ENCODE peak calls at places on chromosome 19, in six cellular contexts. One of them, this sample, is unnamed.

GRCh38 chr19:47321582-47321981 is 10.4 kb upstream of the C5AR2 start:
- DNase-seq in adrenal gland: no peak
- DNase-seq in endothelial cell of umbilical vein: no peak
- DNase-seq in glutamatergic neuron: no peak
- DNase-seq in activated B cell treated with CpG ODN at 0.5 μM for 24 hours: no peak
- DNase-seq in fibroblast of pulmonary artery: no peak
- DNase-seq in this sample: no peak

GRCh38 chr19:38970664-38971532 is 4.6 kb downstream of the FBXO17 start:
- DNase-seq in adrenal gland: no peak
- DNase-seq in endothelial cell of umbilical vein: no peak
- DNase-seq in glutamatergic neuron: no peak
- DNase-seq in activated B cell treated with CpG ODN at 0.5 μM for 24 hours: no peak
- DNase-seq in fibroblast of pulmonary artery: peak; percentile 22
- DNase-seq in this sample: no peak

GRCh38 chr19:2345076-2345475 is 15.0 kb upstream of the TMPRSS9 start:
- DNase-seq in adrenal gland: no peak
- DNase-seq in endothelial cell of umbilical vein: no peak
- DNase-seq in glutamatergic neuron: peak; percentile 7
- DNase-seq in activated B cell treated with CpG ODN at 0.5 μM for 24 hours: no peak
- DNase-seq in fibroblast of pulmonary artery: no peak
- DNase-seq in this sample: no peak

GRCh38 chr19:50750010-50750409 is 20.3 kb upstream of the GPR32 start:
- DNase-seq in adrenal gland: no peak
- DNase-seq in endothelial cell of umbilical vein: no peak
- DNase-seq in glutamatergic neuron: peak; percentile 43
- DNase-seq in activated B cell treated with CpG ODN at 0.5 μM for 24 hours: no peak
- DNase-seq in fibroblast of pulmonary artery: no peak
- DNase-seq in this sample: no peak

GRCh38 chr19:27744926-27745844 is 1467.8 kb downstream of the UQCRFS1 start:
- DNase-seq in adrenal gland: peak; percentile 18
- DNase-seq in endothelial cell of umbilical vein: no peak
- DNase-seq in glutamatergic neuron: no peak
- DNase-seq in activated B cell treated with CpG ODN at 0.5 μM for 24 hours: no peak
- DNase-seq in fibroblast of pulmonary artery: no peak
- DNase-seq in this sample: no peak

GRCh38 chr19:38209671-38210457 is 14.2 kb downstream of the DPF1 start:
- DNase-seq in adrenal gland: peak; percentile 78
- DNase-seq in endothelial cell of umbilical vein: peak; percentile 40
- DNase-seq in glutamatergic neuron: peak; percentile 48
- DNase-seq in activated B cell treated with CpG ODN at 0.5 μM for 24 hours: no peak
- DNase-seq in fibroblast of pulmonary artery: peak; percentile 24
- DNase-seq in this sample: no peak

GRCh38 chr19:30717381-30717780 is 345.2 kb downstream of the ZNF536 start:
- DNase-seq in adrenal gland: no peak
- DNase-seq in endothelial cell of umbilical vein: no peak
- DNase-seq in glutamatergic neuron: no peak
- DNase-seq in activated B cell treated with CpG ODN at 0.5 μM for 24 hours: no peak
- DNase-seq in fibroblast of pulmonary artery: no peak
- DNase-seq in this sample: no peak

GRCh38 chr19:18698321-18699167 is 15.1 kb downstream of the CRTC1 start:
- DNase-seq in adrenal gland: no peak
- DNase-seq in endothelial cell of umbilical vein: no peak
- DNase-seq in glutamatergic neuron: no peak
- DNase-seq in activated B cell treated with CpG ODN at 0.5 μM for 24 hours: no peak
- DNase-seq in fibroblast of pulmonary artery: no peak
- DNase-seq in this sample: no peak

GRCh38 chr19:8251025-8251472 is 41.9 kb downstream of the CERS4 start:
- DNase-seq in adrenal gland: no peak
- DNase-seq in endothelial cell of umbilical vein: no peak
- DNase-seq in glutamatergic neuron: no peak
- DNase-seq in activated B cell treated with CpG ODN at 0.5 μM for 24 hours: no peak
- DNase-seq in fibroblast of pulmonary artery: peak; percentile 27
- DNase-seq in this sample: no peak

GRCh38 chr19:13764101-13764807 is at the start of gene MRI1:
- DNase-seq in adrenal gland: peak; percentile 88
- DNase-seq in endothelial cell of umbilical vein: peak; percentile 70
- DNase-seq in glutamatergic neuron: peak; percentile 81
- DNase-seq in activated B cell treated with CpG ODN at 0.5 μM for 24 hours: peak; percentile 70
- DNase-seq in fibroblast of pulmonary artery: peak; percentile 80
- DNase-seq in this sample: peak; percentile 73

GRCh38 chr19:3604987-3605343 is 1.7 kb downstream of the TBXA2R start:
- DNase-seq in adrenal gland: no peak
- DNase-seq in endothelial cell of umbilical vein: no peak
- DNase-seq in glutamatergic neuron: no peak
- DNase-seq in activated B cell treated with CpG ODN at 0.5 μM for 24 hours: peak; percentile 33
- DNase-seq in fibroblast of pulmonary artery: no peak
- DNase-seq in this sample: no peak

GRCh38 chr19:41889896-41890295 is 6.9 kb downstream of the ARHGEF1 start:
- DNase-seq in adrenal gland: no peak
- DNase-seq in endothelial cell of umbilical vein: no peak
- DNase-seq in glutamatergic neuron: no peak
- DNase-seq in activated B cell treated with CpG ODN at 0.5 μM for 24 hours: no peak
- DNase-seq in fibroblast of pulmonary artery: no peak
- DNase-seq in this sample: no peak

GRCh38 chr19:46976845-46977320 is 42.8 kb upstream of the NPAS1 start:
- DNase-seq in adrenal gland: peak; percentile 76
- DNase-seq in endothelial cell of umbilical vein: peak; percentile 58
- DNase-seq in glutamatergic neuron: no peak
- DNase-seq in activated B cell treated with CpG ODN at 0.5 μM for 24 hours: no peak
- DNase-seq in fibroblast of pulmonary artery: peak; percentile 76
- DNase-seq in this sample: no peak

GRCh38 chr19:16327911-16328823 is 3.5 kb downstream of the KLF2 start:
- DNase-seq in adrenal gland: peak; percentile 90
- DNase-seq in endothelial cell of umbilical vein: peak; percentile 75
- DNase-seq in glutamatergic neuron: no peak
- DNase-seq in activated B cell treated with CpG ODN at 0.5 μM for 24 hours: peak; percentile 55
- DNase-seq in fibroblast of pulmonary artery: peak; percentile 94
- DNase-seq in this sample: peak; percentile 100

GRCh38 chr19:40571005-40571318 is 5.7 kb upstream of the SHKBP1 start:
- DNase-seq in adrenal gland: no peak
- DNase-seq in endothelial cell of umbilical vein: no peak
- DNase-seq in glutamatergic neuron: no peak
- DNase-seq in activated B cell treated with CpG ODN at 0.5 μM for 24 hours: no peak
- DNase-seq in fibroblast of pulmonary artery: no peak
- DNase-seq in this sample: no peak

GRCh38 chr19:40571831-40572495 is 4.7 kb upstream of the SHKBP1 start:
- DNase-seq in adrenal gland: no peak
- DNase-seq in endothelial cell of umbilical vein: no peak
- DNase-seq in glutamatergic neuron: no peak
- DNase-seq in activated B cell treated with CpG ODN at 0.5 μM for 24 hours: no peak
- DNase-seq in fibroblast of pulmonary artery: no peak
- DNase-seq in this sample: no peak

GRCh38 chr19:40567750-40568494 is 8.8 kb upstream of the SHKBP1 start:
- DNase-seq in adrenal gland: no peak
- DNase-seq in endothelial cell of umbilical vein: no peak
- DNase-seq in glutamatergic neuron: peak; percentile 67
- DNase-seq in activated B cell treated with CpG ODN at 0.5 μM for 24 hours: no peak
- DNase-seq in fibroblast of pulmonary artery: no peak
- DNase-seq in this sample: no peak

GRCh38 chr19:40567040-40567749 is 9.5 kb upstream of the SHKBP1 start:
- DNase-seq in adrenal gland: no peak
- DNase-seq in endothelial cell of umbilical vein: no peak
- DNase-seq in glutamatergic neuron: peak; percentile 47
- DNase-seq in activated B cell treated with CpG ODN at 0.5 μM for 24 hours: no peak
- DNase-seq in fibroblast of pulmonary artery: no peak
- DNase-seq in this sample: no peak

DNA sequence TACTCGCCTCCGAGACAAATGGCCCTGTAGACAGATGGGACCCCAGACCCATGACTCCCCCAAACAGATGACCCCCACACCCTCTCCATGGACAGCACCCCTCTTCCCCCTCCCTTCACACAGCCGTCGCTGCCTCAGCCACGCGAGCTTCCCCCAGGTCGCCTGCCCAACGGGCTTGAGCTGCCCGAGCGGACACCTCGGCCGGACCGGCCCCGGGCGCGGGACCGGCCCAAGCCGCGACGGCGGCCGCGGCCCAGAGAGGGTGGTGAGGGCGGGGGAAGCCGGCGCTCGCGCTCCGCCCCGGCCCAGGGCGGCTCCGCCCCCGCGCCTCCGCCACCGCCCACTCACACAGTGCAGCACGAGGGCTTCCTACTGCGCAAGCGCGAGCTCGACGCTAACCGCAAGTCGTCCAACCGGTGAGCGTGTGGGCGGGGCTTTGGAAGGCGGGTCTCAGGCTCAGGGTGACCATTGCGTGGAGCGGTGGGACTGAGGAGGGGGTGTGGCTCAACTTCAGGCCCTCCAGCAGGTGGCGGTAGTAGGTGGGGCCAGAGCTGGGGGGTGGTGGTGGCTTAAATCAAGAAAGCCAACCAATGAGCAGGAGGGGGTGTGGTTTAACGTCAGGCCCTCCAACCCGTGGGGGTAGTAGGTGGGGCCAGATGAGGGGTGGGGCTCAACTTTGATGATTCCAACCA is 6.2 kb upstream of the SHKBP1 start:
- DNase-seq in adrenal gland: peak; percentile 99
- DNase-seq in endothelial cell of umbilical vein: peak; percentile 99
- DNase-seq in glutamatergic neuron: peak; percentile 100
- DNase-seq in activated B cell treated with CpG ODN at 0.5 μM for 24 hours: peak; percentile 98
- DNase-seq in fibroblast of pulmonary artery: peak; percentile 100
- DNase-seq in this sample: peak; percentile 96
- TF ChIP-seq CTCF in adrenal gland: no peak
- TF ChIP-seq CTCF in endothelial cell of umbilical vein: peak; percentile 36
- TF ChIP-seq CTCF in glutamatergic neuron: peak; percentile 12
- TF ChIP-seq CTCF in activated B cell treated with CpG ODN at 0.5 μM for 24 hours: no peak
- TF ChIP-seq CTCF in fibroblast of pulmonary artery: no peak
- TF ChIP-seq CTCF in this sample: no peak

DNA sequence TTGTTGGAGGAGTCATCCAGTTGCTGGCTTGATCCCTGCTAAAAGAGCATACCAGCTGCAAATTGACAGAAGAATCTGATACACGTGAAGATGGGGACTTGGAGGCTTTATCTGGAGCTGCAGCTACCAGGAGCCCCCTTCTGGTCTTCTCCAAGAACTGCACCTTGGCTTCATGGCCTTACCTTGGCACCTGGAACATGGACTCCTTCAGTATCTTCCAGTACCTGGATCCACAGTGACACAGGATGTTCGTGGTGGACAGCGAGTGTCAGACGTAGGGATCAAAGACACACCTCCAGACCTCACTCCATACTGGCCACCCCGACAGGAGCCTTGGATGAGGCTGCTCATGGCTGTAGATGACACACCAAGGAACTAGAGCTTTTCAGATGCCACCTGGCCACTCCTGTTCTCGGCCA is 9.9 kb upstream of the ACSBG2 start:
- DNase-seq in adrenal gland: peak; percentile 84
- DNase-seq in endothelial cell of umbilical vein: peak; percentile 75
- DNase-seq in glutamatergic neuron: peak; percentile 40
- DNase-seq in activated B cell treated with CpG ODN at 0.5 μM for 24 hours: peak; percentile 32
- DNase-seq in fibroblast of pulmonary artery: peak; percentile 83
- DNase-seq in this sample: peak; percentile 67
- TF ChIP-seq CTCF in adrenal gland: peak; percentile 86
- TF ChIP-seq CTCF in endothelial cell of umbilical vein: peak; percentile 95
- TF ChIP-seq CTCF in glutamatergic neuron: peak; percentile 83
- TF ChIP-seq CTCF in activated B cell treated with CpG ODN at 0.5 μM for 24 hours: no peak
- TF ChIP-seq CTCF in fibroblast of pulmonary artery: peak; percentile 100
- TF ChIP-seq CTCF in this sample: peak; percentile 97

DNA sequence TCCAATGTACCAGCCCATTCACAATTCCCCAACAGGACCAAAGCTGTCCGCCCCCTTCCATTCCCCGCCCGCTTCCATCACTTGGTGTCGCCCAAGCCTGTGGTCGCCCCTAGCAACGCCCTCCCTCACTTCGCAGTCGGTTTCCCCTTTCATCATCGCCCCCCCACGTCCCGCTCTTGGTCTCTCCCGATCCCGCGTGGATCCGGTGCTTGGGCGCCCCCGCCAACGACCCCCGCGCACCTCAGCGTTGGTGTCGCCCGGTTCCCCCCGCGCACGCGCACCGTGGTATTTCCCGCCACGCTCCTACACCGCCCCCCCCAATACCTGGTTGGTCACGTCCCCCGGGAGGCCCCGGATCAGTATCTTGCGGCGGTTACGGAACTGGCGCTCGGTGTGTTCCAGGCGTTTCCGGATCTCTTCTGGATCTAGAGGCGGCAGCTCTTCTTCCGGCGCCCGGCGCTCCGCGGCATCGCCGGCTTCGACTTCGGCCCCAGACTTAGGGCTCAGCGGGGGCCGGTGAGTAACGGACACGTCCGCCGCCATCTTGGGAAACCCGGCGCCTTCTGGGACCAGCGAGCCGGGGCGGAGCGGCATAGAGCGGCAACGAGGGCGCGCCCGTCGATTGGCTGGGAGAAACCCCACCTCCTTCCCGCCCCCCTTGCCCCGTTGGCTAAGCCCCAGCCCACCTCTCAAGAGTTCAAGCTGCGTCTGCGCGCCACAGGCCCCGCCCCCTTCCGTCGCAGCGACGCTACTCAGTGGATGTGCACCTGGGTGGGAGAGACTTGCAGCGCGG is at the start of gene RAVER1:
- DNase-seq in adrenal gland: peak; percentile 99
- DNase-seq in endothelial cell of umbilical vein: peak; percentile 97
- DNase-seq in glutamatergic neuron: peak; percentile 98
- DNase-seq in activated B cell treated with CpG ODN at 0.5 μM for 24 hours: peak; percentile 93
- DNase-seq in fibroblast of pulmonary artery: peak; percentile 98
- DNase-seq in this sample: peak; percentile 98
- TF ChIP-seq CTCF in adrenal gland: no peak
- TF ChIP-seq CTCF in endothelial cell of umbilical vein: no peak
- TF ChIP-seq CTCF in glutamatergic neuron: no peak
- TF ChIP-seq CTCF in activated B cell treated with CpG ODN at 0.5 μM for 24 hours: no peak
- TF ChIP-seq CTCF in fibroblast of pulmonary artery: no peak
- TF ChIP-seq CTCF in this sample: no peak

DNA sequence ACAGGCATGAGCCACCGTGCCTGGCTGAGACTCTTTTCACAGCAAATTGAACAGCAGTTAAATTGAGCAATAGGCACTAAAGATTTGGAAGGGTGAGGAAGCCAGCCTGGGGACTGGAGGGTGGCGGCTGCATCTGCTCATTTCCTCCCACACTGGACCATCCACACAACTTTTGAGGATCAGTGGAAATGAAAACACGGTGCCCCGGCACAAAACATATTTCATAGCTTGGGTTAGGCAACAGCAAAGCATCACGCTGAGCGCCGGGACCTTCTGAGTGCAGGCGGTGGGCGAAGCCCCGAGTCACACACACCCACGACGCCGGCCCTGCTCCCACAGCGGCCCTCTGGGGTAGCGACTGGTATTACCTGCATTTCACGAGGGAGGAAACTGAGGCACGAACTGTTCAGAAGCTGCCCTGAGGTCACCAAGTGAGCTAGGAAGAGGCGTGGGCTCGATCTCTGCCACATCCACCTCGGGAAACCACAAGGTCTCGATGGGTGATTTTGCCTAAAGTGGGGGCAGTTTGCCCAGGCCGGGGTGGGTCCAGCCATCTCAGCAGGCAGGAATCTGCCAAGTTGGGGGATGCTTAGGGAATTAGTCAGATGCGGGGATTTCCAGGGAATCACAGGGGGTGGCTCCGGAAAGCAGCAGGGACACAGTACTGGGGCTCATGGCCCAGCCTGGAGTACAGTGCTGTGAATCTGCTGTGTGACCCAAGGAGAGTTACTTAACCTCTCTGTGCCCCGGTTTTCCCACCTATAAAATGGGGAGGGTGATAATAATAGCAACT is 3.5 kb upstream of the SBNO2 start:
- DNase-seq in adrenal gland: no peak
- DNase-seq in endothelial cell of umbilical vein: peak; percentile 63
- DNase-seq in glutamatergic neuron: no peak
- DNase-seq in activated B cell treated with CpG ODN at 0.5 μM for 24 hours: no peak
- DNase-seq in fibroblast of pulmonary artery: peak; percentile 95
- DNase-seq in this sample: peak; percentile 95
- TF ChIP-seq CTCF in adrenal gland: no peak
- TF ChIP-seq CTCF in endothelial cell of umbilical vein: no peak
- TF ChIP-seq CTCF in glutamatergic neuron: no peak
- TF ChIP-seq CTCF in activated B cell treated with CpG ODN at 0.5 μM for 24 hours: no peak
- TF ChIP-seq CTCF in fibroblast of pulmonary artery: peak; percentile 32
- TF ChIP-seq CTCF in this sample: no peak

This sample was measured in HL-60.